ENCODE peak calls at places on chromosomes 12 and 14, in eight cellular contexts. One of them, this sample, is unnamed.

GRCh38 chr14:35112641-35113040 is 9.1 kb downstream of the PPP2R3C start:
- DNase-seq in GM23338: peak; percentile 57
- DNase-seq in WERI-Rb-1: no peak
- DNase-seq in PC-3: no peak
- DNase-seq in Peyer's patch: no peak
- DNase-seq in sigmoid colon: no peak
- DNase-seq in CD8-positive, alpha-beta memory T cell: no peak
- DNase-seq in iPS DF 6.9: no peak
- DNase-seq in this sample: no peak

GRCh38 chr12:114447274-114447716 is 41.4 kb upstream of the TBX5 start:
- DNase-seq in CD8-positive, alpha-beta memory T cell: no peak
- DNase-seq in WERI-Rb-1: peak; percentile 34
- DNase-seq in Peyer's patch: no peak
- DNase-seq in PC-3: no peak
- DNase-seq in sigmoid colon: no peak
- DNase-seq in iPS DF 6.9: no peak
- DNase-seq in GM23338: peak; percentile 56
- DNase-seq in this sample: peak; percentile 27

GRCh38 chr12:121085113-121085841 is 46.2 kb upstream of the OASL start:
- DNase-seq in iPS DF 6.9: no peak
- DNase-seq in CD8-positive, alpha-beta memory T cell: no peak
- DNase-seq in sigmoid colon: no peak
- DNase-seq in GM23338: no peak
- DNase-seq in WERI-Rb-1: no peak
- DNase-seq in PC-3: no peak
- DNase-seq in Peyer's patch: no peak
- DNase-seq in this sample: no peak

GRCh38 chr12:93991882-93992415 is 156.4 kb upstream of the PLXNC1 start:
- DNase-seq in CD8-positive, alpha-beta memory T cell: no peak
- DNase-seq in Peyer's patch: no peak
- DNase-seq in sigmoid colon: no peak
- DNase-seq in PC-3: no peak
- DNase-seq in WERI-Rb-1: no peak
- DNase-seq in iPS DF 6.9: no peak
- DNase-seq in GM23338: no peak
- DNase-seq in this sample: no peak

GRCh38 chr14:89314274-89314673 is 102.8 kb downstream of the FOXN3 start:
- DNase-seq in Peyer's patch: no peak
- DNase-seq in CD8-positive, alpha-beta memory T cell: no peak
- DNase-seq in GM23338: no peak
- DNase-seq in WERI-Rb-1: no peak
- DNase-seq in iPS DF 6.9: no peak
- DNase-seq in sigmoid colon: no peak
- DNase-seq in PC-3: no peak
- DNase-seq in this sample: no peak

GRCh38 chr12:53098354-53098981 is 1.0 kb downstream of the IGFBP6 start:
- DNase-seq in Peyer's patch: no peak
- DNase-seq in iPS DF 6.9: no peak
- DNase-seq in WERI-Rb-1: no peak
- DNase-seq in CD8-positive, alpha-beta memory T cell: no peak
- DNase-seq in sigmoid colon: peak; percentile 86
- DNase-seq in GM23338: peak; percentile 34
- DNase-seq in PC-3: peak; percentile 80
- DNase-seq in this sample: no peak

GRCh38 chr12:84912191-84913142 is at the start of gene SLC6A15:
- DNase-seq in iPS DF 6.9: peak; percentile 45
- DNase-seq in PC-3: no peak
- DNase-seq in sigmoid colon: peak; percentile 69
- DNase-seq in GM23338: peak; percentile 87
- DNase-seq in Peyer's patch: no peak
- DNase-seq in WERI-Rb-1: peak; percentile 94
- DNase-seq in CD8-positive, alpha-beta memory T cell: no peak
- DNase-seq in this sample: peak; percentile 87

GRCh38 chr12:92032965-92033364 is 112.7 kb downstream of the BTG1 start:
- DNase-seq in iPS DF 6.9: no peak
- DNase-seq in WERI-Rb-1: no peak
- DNase-seq in CD8-positive, alpha-beta memory T cell: no peak
- DNase-seq in sigmoid colon: no peak
- DNase-seq in Peyer's patch: no peak
- DNase-seq in GM23338: no peak
- DNase-seq in PC-3: no peak
- DNase-seq in this sample: no peak

GRCh38 chr14:52926994-52927393 is 23.9 kb downstream of the FERMT2 start:
- DNase-seq in PC-3: peak; percentile 58
- DNase-seq in iPS DF 6.9: no peak
- DNase-seq in sigmoid colon: no peak
- DNase-seq in GM23338: no peak
- DNase-seq in Peyer's patch: no peak
- DNase-seq in CD8-positive, alpha-beta memory T cell: no peak
- DNase-seq in WERI-Rb-1: no peak
- DNase-seq in this sample: peak; percentile 55

GRCh38 chr12:66236969-66237368 is 48.0 kb downstream of the IRAK3 start:
- DNase-seq in sigmoid colon: no peak
- DNase-seq in Peyer's patch: no peak
- DNase-seq in iPS DF 6.9: no peak
- DNase-seq in CD8-positive, alpha-beta memory T cell: no peak
- DNase-seq in PC-3: no peak
- DNase-seq in WERI-Rb-1: no peak
- DNase-seq in GM23338: no peak
- DNase-seq in this sample: no peak

GRCh38 chr12:69405466-69405865 is 45.9 kb downstream of the YEATS4 start:
- DNase-seq in WERI-Rb-1: no peak
- DNase-seq in Peyer's patch: no peak
- DNase-seq in CD8-positive, alpha-beta memory T cell: no peak
- DNase-seq in PC-3: peak; percentile 94
- DNase-seq in sigmoid colon: no peak
- DNase-seq in GM23338: no peak
- DNase-seq in iPS DF 6.9: no peak
- DNase-seq in this sample: peak; percentile 95

GRCh38 chr12:64587447-64587846 is 22.8 kb upstream of the RASSF3 start:
- DNase-seq in Peyer's patch: no peak
- DNase-seq in iPS DF 6.9: no peak
- DNase-seq in CD8-positive, alpha-beta memory T cell: no peak
- DNase-seq in PC-3: no peak
- DNase-seq in GM23338: peak; percentile 18
- DNase-seq in sigmoid colon: no peak
- DNase-seq in WERI-Rb-1: no peak
- DNase-seq in this sample: no peak

GRCh38 chr12:86513206-86513605 is 257.0 kb upstream of the MGAT4C start:
- DNase-seq in GM23338: no peak
- DNase-seq in sigmoid colon: no peak
- DNase-seq in PC-3: no peak
- DNase-seq in Peyer's patch: no peak
- DNase-seq in iPS DF 6.9: no peak
- DNase-seq in CD8-positive, alpha-beta memory T cell: no peak
- DNase-seq in WERI-Rb-1: no peak
- DNase-seq in this sample: no peak

GRCh38 chr14:42200951-42201350 is 594.3 kb downstream of the LRFN5 start:
- DNase-seq in CD8-positive, alpha-beta memory T cell: no peak
- DNase-seq in sigmoid colon: no peak
- DNase-seq in PC-3: no peak
- DNase-seq in iPS DF 6.9: no peak
- DNase-seq in Peyer's patch: no peak
- DNase-seq in WERI-Rb-1: no peak
- DNase-seq in GM23338: no peak
- DNase-seq in this sample: no peak

GRCh38 chr14:93430889-93431670 is at the start of gene UNC79:
- DNase-seq in GM23338: peak; percentile 86
- DNase-seq in Peyer's patch: no peak
- DNase-seq in PC-3: no peak
- DNase-seq in sigmoid colon: no peak
- DNase-seq in CD8-positive, alpha-beta memory T cell: no peak
- DNase-seq in iPS DF 6.9: peak; percentile 43
- DNase-seq in WERI-Rb-1: peak; percentile 90
- DNase-seq in this sample: peak; percentile 72

GRCh38 chr14:22871962-22872832 is 657 bp downstream of the LRP10 start:
- DNase-seq in iPS DF 6.9: no peak
- DNase-seq in CD8-positive, alpha-beta memory T cell: peak; percentile 67
- DNase-seq in sigmoid colon: peak; percentile 93
- DNase-seq in Peyer's patch: peak; percentile 82
- DNase-seq in GM23338: peak; percentile 97
- DNase-seq in PC-3: peak; percentile 94
- DNase-seq in WERI-Rb-1: peak; percentile 89
- DNase-seq in this sample: peak; percentile 90

GRCh38 chr14:102568115-102568614 is 24.3 kb upstream of the RCOR1 start:
- DNase-seq in PC-3: peak; percentile 78
- DNase-seq in iPS DF 6.9: no peak
- DNase-seq in GM23338: peak; percentile 83
- DNase-seq in Peyer's patch: peak; percentile 35
- DNase-seq in sigmoid colon: no peak
- DNase-seq in WERI-Rb-1: no peak
- DNase-seq in CD8-positive, alpha-beta memory T cell: no peak
- DNase-seq in this sample: no peak

GRCh38 chr12:111444314-111444705 is 38.6 kb downstream of the SH2B3 start:
- DNase-seq in WERI-Rb-1: no peak
- DNase-seq in CD8-positive, alpha-beta memory T cell: peak; percentile 33
- DNase-seq in sigmoid colon: no peak
- DNase-seq in Peyer's patch: peak; percentile 71
- DNase-seq in PC-3: no peak
- DNase-seq in iPS DF 6.9: no peak
- DNase-seq in GM23338: no peak
- DNase-seq in this sample: no peak

GRCh38 chr14:64502476-64503183 is 1.0 kb downstream of the ZBTB25 start:
- DNase-seq in CD8-positive, alpha-beta memory T cell: peak; percentile 5
- DNase-seq in Peyer's patch: peak; percentile 49
- DNase-seq in iPS DF 6.9: no peak
- DNase-seq in PC-3: peak; percentile 43
- DNase-seq in GM23338: peak; percentile 50
- DNase-seq in sigmoid colon: peak; percentile 69
- DNase-seq in WERI-Rb-1: peak; percentile 12
- DNase-seq in this sample: peak; percentile 30

GRCh38 chr14:53621986-53622385 is 334.6 kb downstream of the BMP4 start:
- DNase-seq in sigmoid colon: no peak
- DNase-seq in GM23338: no peak
- DNase-seq in iPS DF 6.9: no peak
- DNase-seq in CD8-positive, alpha-beta memory T cell: no peak
- DNase-seq in Peyer's patch: no peak
- DNase-seq in WERI-Rb-1: no peak
- DNase-seq in PC-3: no peak
- DNase-seq in this sample: no peak

GRCh38 chr12:104724992-104725585 is 233.0 kb downstream of the SLC41A2 start:
- DNase-seq in PC-3: no peak
- DNase-seq in CD8-positive, alpha-beta memory T cell: no peak
- DNase-seq in sigmoid colon: no peak
- DNase-seq in GM23338: no peak
- DNase-seq in iPS DF 6.9: no peak
- DNase-seq in Peyer's patch: no peak
- DNase-seq in WERI-Rb-1: no peak
- DNase-seq in this sample: no peak

GRCh38 chr12:84986586-84986985 is 49.5 kb downstream of the TSPAN19 start:
- DNase-seq in WERI-Rb-1: peak; percentile 38
- DNase-seq in CD8-positive, alpha-beta memory T cell: no peak
- DNase-seq in GM23338: no peak
- DNase-seq in iPS DF 6.9: no peak
- DNase-seq in sigmoid colon: no peak
- DNase-seq in Peyer's patch: no peak
- DNase-seq in PC-3: no peak
- DNase-seq in this sample: no peak

GRCh38 chr12:6273931-6274687 is 36.4 kb upstream of the PLEKHG6 start:
- DNase-seq in Peyer's patch: no peak
- DNase-seq in WERI-Rb-1: no peak
- DNase-seq in GM23338: peak; percentile 48
- DNase-seq in sigmoid colon: peak; percentile 63
- DNase-seq in CD8-positive, alpha-beta memory T cell: no peak
- DNase-seq in PC-3: peak; percentile 61
- DNase-seq in iPS DF 6.9: no peak
- DNase-seq in this sample: no peak

GRCh38 chr12:115979851-115980250 is 297.6 kb downstream of the MED13L start:
- DNase-seq in CD8-positive, alpha-beta memory T cell: no peak
- DNase-seq in WERI-Rb-1: no peak
- DNase-seq in GM23338: peak; percentile 69
- DNase-seq in PC-3: no peak
- DNase-seq in iPS DF 6.9: peak; percentile 7
- DNase-seq in Peyer's patch: no peak
- DNase-seq in sigmoid colon: no peak
- DNase-seq in this sample: no peak

GRCh38 chr12:132569856-132570480 is 40.4 kb downstream of the LRCOL1 start:
- DNase-seq in Peyer's patch: no peak
- DNase-seq in sigmoid colon: no peak
- DNase-seq in iPS DF 6.9: no peak
- DNase-seq in GM23338: no peak
- DNase-seq in PC-3: no peak
- DNase-seq in WERI-Rb-1: no peak
- DNase-seq in CD8-positive, alpha-beta memory T cell: no peak
- DNase-seq in this sample: no peak

GRCh38 chr12:130706311-130706710 is 9.8 kb downstream of the RIMBP2 start:
- DNase-seq in iPS DF 6.9: no peak
- DNase-seq in PC-3: no peak
- DNase-seq in GM23338: no peak
- DNase-seq in sigmoid colon: no peak
- DNase-seq in Peyer's patch: no peak
- DNase-seq in WERI-Rb-1: no peak
- DNase-seq in CD8-positive, alpha-beta memory T cell: no peak
- DNase-seq in this sample: no peak
- H3K27me3 ChIP-seq in iPS DF 6.9: no peaks in the 10 kb centered on the region
- H3K27me3 ChIP-seq in PC-3: no peaks in the 10 kb centered on the region
- H3K27me3 ChIP-seq in GM23338: no peaks in the 10 kb centered on the region
- H3K27me3 ChIP-seq in sigmoid colon: peaks cover 23% of the 10 kb centered on the region
- H3K27me3 ChIP-seq in Peyer's patch: no peaks in the 10 kb centered on the region
- H3K27me3 ChIP-seq in WERI-Rb-1: no peaks in the 10 kb centered on the region
- H3K27me3 ChIP-seq in CD8-positive, alpha-beta memory T cell: no peaks in the 10 kb centered on the region
- H3K27me3 ChIP-seq in this sample: peaks cover 4% of the 10 kb centered on the region

DNA sequence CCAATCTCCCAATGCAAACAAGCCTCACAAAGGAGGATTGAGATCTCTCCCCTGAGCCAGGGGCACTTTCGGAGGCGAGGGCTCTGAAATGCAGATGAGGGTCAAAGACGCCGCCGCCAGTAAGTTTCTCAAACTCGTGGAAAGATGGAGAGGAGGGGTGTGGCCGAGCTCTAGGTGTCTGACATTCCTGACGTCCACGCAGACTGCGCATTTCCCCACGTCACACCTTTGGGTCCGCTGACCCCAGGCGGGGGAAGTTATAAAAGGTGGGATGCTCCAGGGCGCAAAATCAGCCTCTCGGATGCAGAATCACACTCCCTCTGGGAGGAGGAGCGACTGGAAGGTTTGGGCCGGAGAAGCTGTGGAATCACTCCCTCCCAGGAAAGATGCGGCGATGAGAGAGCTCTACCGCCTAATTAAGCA is 2.1 kb downstream of the COL2A1 start:
- DNase-seq in WERI-Rb-1: no peak
- DNase-seq in CD8-positive, alpha-beta memory T cell: no peak
- DNase-seq in iPS DF 6.9: no peak
- DNase-seq in Peyer's patch: no peak
- DNase-seq in PC-3: no peak
- DNase-seq in GM23338: peak; percentile 67
- DNase-seq in sigmoid colon: no peak
- DNase-seq in this sample: no peak
- H3K27me3 ChIP-seq in WERI-Rb-1: peaks cover 44% of the 10 kb centered on the region
- H3K27me3 ChIP-seq in CD8-positive, alpha-beta memory T cell: peaks cover 63% of the 10 kb centered on the region
- H3K27me3 ChIP-seq in iPS DF 6.9: peaks cover 77% of the 10 kb centered on the region
- H3K27me3 ChIP-seq in Peyer's patch: no peaks in the 10 kb centered on the region
- H3K27me3 ChIP-seq in PC-3: peaks cover 37% of the 10 kb centered on the region
- H3K27me3 ChIP-seq in GM23338: peaks cover 100% of the 10 kb centered on the region
- H3K27me3 ChIP-seq in sigmoid colon: peaks cover 96% of the 10 kb centered on the region
- H3K27me3 ChIP-seq in this sample: peaks cover 36% of the 10 kb centered on the region

GRCh38 chr12:11920231-11920630 is 150.5 kb upstream of the BCL2L14 start:
- DNase-seq in CD8-positive, alpha-beta memory T cell: no peak
- DNase-seq in PC-3: no peak
- DNase-seq in iPS DF 6.9: no peak
- DNase-seq in sigmoid colon: no peak
- DNase-seq in Peyer's patch: no peak
- DNase-seq in WERI-Rb-1: no peak
- DNase-seq in GM23338: no peak
- DNase-seq in this sample: no peak
- H3K27me3 ChIP-seq in CD8-positive, alpha-beta memory T cell: no peaks in the 10 kb centered on the region
- H3K27me3 ChIP-seq in PC-3: no peaks in the 10 kb centered on the region
- H3K27me3 ChIP-seq in iPS DF 6.9: no peaks in the 10 kb centered on the region
- H3K27me3 ChIP-seq in sigmoid colon: no peaks in the 10 kb centered on the region
- H3K27me3 ChIP-seq in Peyer's patch: no peaks in the 10 kb centered on the region
- H3K27me3 ChIP-seq in WERI-Rb-1: no peaks in the 10 kb centered on the region
- H3K27me3 ChIP-seq in GM23338: no peaks in the 10 kb centered on the region
- H3K27me3 ChIP-seq in this sample: no peaks in the 10 kb centered on the region

GRCh38 chr12:51421266-51421884 is 3.3 kb upstream of the SLC4A8 start:
- DNase-seq in PC-3: peak; percentile 84
- DNase-seq in CD8-positive, alpha-beta memory T cell: peak; percentile 7
- DNase-seq in Peyer's patch: no peak
- DNase-seq in iPS DF 6.9: peak; percentile 45
- DNase-seq in sigmoid colon: no peak
- DNase-seq in WERI-Rb-1: peak; percentile 64
- DNase-seq in GM23338: peak; percentile 87
- DNase-seq in this sample: peak; percentile 84
- H3K27me3 ChIP-seq in PC-3: no peaks in the 10 kb centered on the region
- H3K27me3 ChIP-seq in CD8-positive, alpha-beta memory T cell: no peaks in the 10 kb centered on the region
- H3K27me3 ChIP-seq in Peyer's patch: no peaks in the 10 kb centered on the region
- H3K27me3 ChIP-seq in iPS DF 6.9: no peaks in the 10 kb centered on the region
- H3K27me3 ChIP-seq in sigmoid colon: peaks cover 4% of the 10 kb centered on the region
- H3K27me3 ChIP-seq in WERI-Rb-1: no peaks in the 10 kb centered on the region
- H3K27me3 ChIP-seq in GM23338: no peaks in the 10 kb centered on the region
- H3K27me3 ChIP-seq in this sample: no peaks in the 10 kb centered on the region

This sample was measured in cardiac muscle cell.